ENCODE peak calls at places on chromosomes 13 and 19, in ten cellular contexts. Q is fibroblast of lung, E is tibial artery, H is A549, Z is HepG2, N is PC-9, V is lung, M is transverse colon, P is upper lobe of right lung, T is psoas muscle. S is an unnamed sample.

GRCh38 chr13:46804391-46804815 is 7.4 kb upstream of the ESD start:
- DNase-seq in E (no peak), Z (peak; percentile 9), V (no peak), P (no peak), N (peak; percentile 78), H (peak; percentile 14), T (no peak), M (no peak), Q (peak; percentile 98), S (no peak)

GRCh38 chr19:49272204-49272603 is 52.8 kb downstream of the SLC6A16 start:
- DNase-seq in E (no peak), Q (peak; percentile 80), P (no peak), M (no peak), V (no peak), N (peak; percentile 68), Z (no peak), H (no peak), T (no peak), S (no peak)

GRCh38 chr19:51703655-51704515 is 10.8 kb downstream of the SPACA6 start:
- DNase-seq in T (peak; percentile 98), H (peak; percentile 93), V (peak; percentile 97), E (peak; percentile 98), N (peak; percentile 83), Z (peak; percentile 77), P (peak; percentile 99), Q (peak; percentile 92), M (peak; percentile 98), S (peak; percentile 98)

GRCh38 chr19:794989-795658 is 2.1 kb upstream of the PTBP1 start:
- DNase-seq in N (no peak), H (no peak), P (no peak), V (no peak), M (no peak), E (no peak), Q (no peak), T (peak; percentile 60), Z (no peak), S (no peak)

GRCh38 chr13:87872813-87873212 is 201.6 kb downstream of the SLITRK5 start:
- DNase-seq in T (no peak), Q (peak; percentile 58), H (no peak), P (no peak), Z (no peak), V (no peak), M (no peak), E (no peak), N (no peak), S (no peak)

GRCh38 chr19:55179570-55180484 is at the start of gene SYT5:
- DNase-seq in H (peak; percentile 76), Z (no peak), E (no peak), T (no peak), N (no peak), Q (no peak), M (peak; percentile 46), P (no peak), V (no peak), S (no peak)

GRCh38 chr13:34808649-34809048 is 133.4 kb upstream of the NBEA start:
- DNase-seq in H (no peak), E (no peak), N (no peak), T (no peak), Q (no peak), M (no peak), Z (no peak), P (no peak), V (no peak), S (no peak)

GRCh38 chr19:27780367-27781065 is 1432.4 kb downstream of the UQCRFS1 start:
- DNase-seq in Z (no peak), T (no peak), V (no peak), E (no peak), P (no peak), M (no peak), Q (no peak), N (no peak), H (no peak), S (no peak)

GRCh38 chr13:74329978-74330377 is 195.8 kb upstream of the KLF12 start:
- DNase-seq in N (no peak), P (no peak), H (no peak), V (no peak), Q (peak; percentile 7), E (no peak), Z (no peak), T (no peak), M (no peak), S (no peak)

GRCh38 chr13:51769455-51770127 is 34.4 kb downstream of the DHRS12 start:
- DNase-seq in E (peak; percentile 92), N (no peak), Z (no peak), Q (no peak), M (no peak), T (peak; percentile 69), V (no peak), P (peak; percentile 78), H (no peak), S (peak; percentile 90)

GRCh38 chr19:55684946-55685681 is 10.1 kb downstream of the EPN1 start:
- DNase-seq in Q (no peak), V (no peak), T (peak; percentile 10), M (no peak), E (no peak), N (no peak), H (no peak), Z (no peak), P (no peak), S (no peak)

GRCh38 chr13:40692946-40693345 is 26.5 kb upstream of the FOXO1 start:
- DNase-seq in H (no peak), E (no peak), M (no peak), N (peak; percentile 70), P (no peak), Z (no peak), T (no peak), Q (peak; percentile 77), V (no peak), S (no peak)

GRCh38 chr13:23674795-23675640 is 104.8 kb downstream of the TNFRSF19 start:
- DNase-seq in H (peak; percentile 57), V (no peak), Z (peak; percentile 44), E (no peak), T (no peak), P (no peak), Q (peak; percentile 90), N (peak; percentile 64), M (no peak), S (no peak)

GRCh38 chr13:90623318-90624011 is 724.0 kb upstream of the MIR17HG start:
- DNase-seq in M (no peak), T (no peak), P (no peak), E (no peak), H (no peak), N (no peak), Z (no peak), V (no peak), Q (no peak), S (no peak)

DNA sequence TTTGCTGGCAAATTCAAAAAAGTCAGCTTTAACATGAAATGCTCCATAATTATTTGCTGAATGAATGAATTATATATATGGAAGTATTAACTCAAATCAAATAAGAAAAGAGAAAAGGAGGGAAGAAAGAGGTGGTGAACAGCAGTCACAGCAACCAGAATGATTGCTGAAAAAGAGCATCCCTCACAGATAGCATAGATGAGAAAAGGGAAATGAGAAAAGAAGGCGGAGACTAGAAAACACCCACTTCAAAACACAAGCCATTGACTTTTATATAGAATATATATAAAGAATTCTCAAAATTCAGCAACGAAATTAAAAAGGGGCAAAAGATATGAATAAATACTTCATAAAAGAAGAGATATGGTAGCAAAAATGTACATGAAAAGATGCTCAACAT is 75.2 kb downstream of the CAB39L start:
- DNase-seq in Z (no peak), N (no peak), M (no peak), Q (no peak), V (no peak), T (no peak), H (no peak), E (no peak), P (no peak), S (no peak)
- H3K4me3 ChIP-seq in Z (no peak overlapping the region), N (no peak overlapping the region), M (no peak overlapping the region), Q (no peak overlapping the region), V (no peak overlapping the region), T (no peak overlapping the region), H (no peak overlapping the region), E (no peak overlapping the region), P (no peak overlapping the region), S (peak overlapping the region; percentile 43)

DNA sequence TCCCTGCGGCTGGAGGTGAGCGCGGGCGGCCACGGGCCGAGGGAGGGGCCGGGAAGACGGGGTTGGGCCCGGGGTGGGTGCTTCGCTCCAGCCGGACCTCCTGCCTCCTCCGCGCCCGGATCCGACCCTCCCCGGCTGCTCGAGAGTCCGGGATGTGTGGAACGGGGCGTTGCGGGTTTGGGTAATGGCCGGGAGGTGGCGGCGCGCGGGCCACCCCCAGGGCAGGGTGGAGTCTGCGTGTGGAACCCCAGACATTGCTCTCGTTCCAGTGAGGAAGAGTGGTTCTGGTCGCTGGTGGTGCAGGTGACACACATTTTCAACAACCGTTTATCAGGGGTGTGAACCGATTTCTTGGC is 38.8 kb downstream of the ARHGEF7 start:
- DNase-seq in V (peak; percentile 34), Q (no peak), T (no peak), N (peak; percentile 44), M (peak; percentile 62), H (peak; percentile 14), P (no peak), E (peak; percentile 79), Z (peak; percentile 38), S (peak; percentile 81)
- TF ChIP-seq CTCF in V (no peak), Q (peak; percentile 19), T (no peak), N (peak; percentile 32), M (peak; percentile 17), H (no peak), P (peak; percentile 17), E (no peak), Z (peak; percentile 58), S (no peak)

DNA sequence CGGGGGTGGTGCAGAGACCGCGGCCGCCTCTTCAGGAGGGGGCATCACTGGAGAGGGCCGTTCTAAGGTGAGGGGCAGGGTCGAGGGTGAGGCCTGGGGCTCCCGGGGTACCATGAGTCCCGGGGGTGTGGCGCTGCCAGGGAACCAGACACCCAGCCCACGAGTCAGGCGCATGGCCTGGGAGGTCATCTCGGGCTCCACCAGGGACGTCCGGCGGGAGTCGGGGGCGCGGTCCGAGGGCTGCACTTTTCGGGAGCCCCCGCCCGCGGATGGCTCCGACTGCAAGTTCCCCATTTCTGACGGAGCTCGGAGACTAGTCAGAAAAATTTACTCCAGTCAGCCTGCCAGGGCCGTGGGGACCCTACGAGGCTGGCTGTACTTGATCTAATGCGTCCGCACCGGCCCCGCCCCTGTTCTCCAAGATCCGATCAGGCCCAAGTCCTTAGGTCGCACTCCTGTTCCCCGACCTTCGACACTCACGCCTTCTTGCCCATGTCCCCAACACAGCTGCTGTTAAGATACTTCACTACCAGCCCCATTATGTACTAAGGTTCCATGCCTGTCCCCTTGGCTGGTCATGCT is 775 bp downstream of the GGN start:
- DNase-seq in Z (no peak), V (no peak), P (no peak), E (no peak), Q (no peak), H (no peak), T (peak; percentile 55), M (no peak), N (no peak), S (no peak)
- H3K27ac ChIP-seq in Z (no peak overlapping the region), V (no peak overlapping the region), P (no peak overlapping the region), E (peak overlapping the region; percentile 86), Q (peak overlapping the region; percentile 34), H (peak overlapping the region; percentile 90), T (peak overlapping the region; percentile 1), M (peak overlapping the region; percentile 57), N (no peak overlapping the region), S (peak overlapping the region; percentile 83)

DNA sequence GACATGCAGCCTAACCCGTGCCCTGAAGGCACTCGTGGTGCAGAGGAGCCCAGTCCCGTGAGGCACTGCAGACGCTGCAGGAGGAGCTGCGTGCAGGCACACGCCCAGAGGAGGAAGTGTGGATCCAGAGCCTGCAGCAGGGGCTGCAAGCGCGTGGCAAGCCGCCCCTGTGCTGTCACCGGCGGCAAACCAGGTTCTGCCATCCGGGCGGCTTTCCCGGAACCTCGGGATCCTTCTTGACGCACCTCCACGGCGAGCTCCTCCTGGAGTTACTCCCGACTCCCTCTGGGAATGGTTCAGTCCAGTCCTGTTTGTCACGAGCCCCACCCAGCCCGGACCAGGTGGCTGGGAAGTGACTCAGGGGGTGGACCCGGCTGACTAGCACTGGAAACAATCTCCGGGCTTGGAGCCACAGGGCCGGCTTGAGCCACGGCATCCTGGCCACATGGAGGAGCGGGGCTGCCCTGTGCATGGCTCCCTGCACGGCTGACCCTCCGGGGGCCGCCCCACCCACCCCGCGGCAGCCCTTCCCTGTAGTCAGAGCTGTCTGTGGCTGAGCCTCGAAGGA is 10.2 kb downstream of the DPP9 start:
- DNase-seq in H (peak; percentile 92), M (peak; percentile 93), E (peak; percentile 87), P (peak; percentile 76), T (peak; percentile 95), N (peak; percentile 81), V (peak; percentile 61), Q (peak; percentile 100), Z (no peak), S (peak; percentile 89)
- H3K4me3 ChIP-seq in H (peak overlapping the region; percentile 18), M (peak overlapping the region; percentile 4), E (no peak overlapping the region), P (no peak overlapping the region), T (peak overlapping the region; percentile 45), N (no peak overlapping the region), V (no peak overlapping the region), Q (no peak overlapping the region), Z (no peak overlapping the region), S (peak overlapping the region; percentile 30)

S was measured in coronary artery.